ENCODE peak calls at places on chromosomes 16 and 17, in six cellular contexts. B is neural progenitor cell, G is HL-60, O is AG09319, A is GM10248, J is HFFc6. D is an unnamed sample.

GRCh38 chr17:21016826-21017225 is 26.0 kb downstream of the USP22 start:
- DNase-seq in B (no peak), G (no peak), O (no peak), A (no peak), J (no peak), D (no peak)

GRCh38 chr16:47037396-47037745 is 63.9 kb upstream of the DNAJA2 start:
- DNase-seq in B (peak; percentile 48), G (peak; percentile 9), O (no peak), A (peak; percentile 58), J (no peak), D (peak; percentile 64)

GRCh38 chr17:50290074-50290702 is 15.9 kb downstream of the TMEM92 start:
- DNase-seq in B (no peak), G (peak; percentile 95), O (peak; percentile 96), A (no peak), J (peak; percentile 97), D (no peak)

GRCh38 chr16:29007865-29008593 is 23.2 kb downstream of the LAT start:
- DNase-seq in B (no peak), G (peak; percentile 60), O (no peak), A (no peak), J (peak; percentile 72), D (no peak)

GRCh38 chr17:58936295-58936694 is 170.4 kb downstream of the TRIM37 start:
- DNase-seq in B (no peak), G (no peak), O (no peak), A (no peak), J (no peak), D (no peak)

GRCh38 chr16:72620853-72621252 is 427.1 kb downstream of the ZFHX3 start:
- DNase-seq in B (no peak), G (no peak), O (no peak), A (no peak), J (no peak), D (no peak)

GRCh38 chr16:796296-797119 is 4.0 kb downstream of the GNG13 start:
- DNase-seq in B (no peak), G (no peak), O (no peak), A (no peak), J (no peak), D (no peak)

GRCh38 chr17:27630607-27631408 is at the start of gene LGALS9:
- DNase-seq in B (no peak), G (peak; percentile 83), O (no peak), A (peak; percentile 70), J (peak; percentile 31), D (peak; percentile 65)

GRCh38 chr17:12376276-12376675 is 289.4 kb upstream of the MYOCD start:
- DNase-seq in B (no peak), G (no peak), O (no peak), A (no peak), J (no peak), D (no peak)

GRCh38 chr16:54266363-54266955 is 20.1 kb downstream of the IRX3 start:
- DNase-seq in B (no peak), G (no peak), O (no peak), A (no peak), J (no peak), D (no peak)

GRCh38 chr17:77883213-77883650 is 75.3 kb upstream of the TNRC6C start:
- DNase-seq in B (no peak), G (no peak), O (no peak), A (no peak), J (no peak), D (no peak)

GRCh38 chr17:50763716-50764450 is 3.4 kb downstream of the ANKRD40CL start:
- DNase-seq in B (no peak), G (no peak), O (no peak), A (no peak), J (no peak), D (no peak)

GRCh38 chr17:68198931-68199836 is 48.7 kb upstream of the AMZ2 start:
- DNase-seq in B (peak; percentile 53), G (no peak), O (no peak), A (peak; percentile 30), J (no peak), D (peak; percentile 60)

GRCh38 chr16:88630433-88630832 is 7.9 kb upstream of the IL17C start:
- DNase-seq in B (no peak), G (no peak), O (no peak), A (no peak), J (no peak), D (no peak)

GRCh38 chr16:88626646-88627045 is 11.7 kb upstream of the IL17C start:
- DNase-seq in B (no peak), G (no peak), O (no peak), A (no peak), J (no peak), D (no peak)

GRCh38 chr16:88627531-88628411 is 10.6 kb upstream of the IL17C start:
- DNase-seq in B (no peak), G (no peak), O (no peak), A (no peak), J (no peak), D (no peak)

GRCh38 chr16:88629835-88630234 is 8.5 kb upstream of the IL17C start:
- DNase-seq in B (no peak), G (no peak), O (no peak), A (no peak), J (no peak), D (no peak)

GRCh38 chr16:88628512-88628974 is 9.8 kb upstream of the IL17C start:
- DNase-seq in B (peak; percentile 72), G (no peak), O (no peak), A (no peak), J (no peak), D (no peak)
- TF ChIP-seq CTCF in B (peak; percentile 66), G (no peak), O (peak; percentile 19), A (peak; percentile 31), J (peak; percentile 61), D (peak; percentile 15)

DNA sequence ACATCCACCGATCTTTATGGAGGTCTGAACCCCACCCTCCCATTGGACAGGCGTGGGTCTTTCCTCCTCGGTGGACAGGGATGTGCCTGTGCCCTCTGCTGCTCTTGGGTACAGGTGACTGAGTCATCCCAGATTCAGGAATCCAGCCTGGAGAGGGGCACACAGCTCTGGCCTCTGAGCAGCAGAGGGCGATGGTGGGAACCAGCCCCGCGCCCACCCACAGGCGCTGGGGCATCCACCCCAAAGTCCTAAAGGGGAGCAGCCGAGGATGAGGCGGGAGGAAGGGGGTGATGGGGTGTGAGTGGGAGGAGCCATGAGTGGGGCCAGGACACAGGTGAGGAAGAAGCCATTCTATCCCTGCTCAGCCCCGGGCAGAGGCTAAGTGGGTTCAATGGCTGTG is 35.0 kb downstream of the ENGASE start:
- DNase-seq in B (peak; percentile 69), G (no peak), O (no peak), A (no peak), J (no peak), D (no peak)
- TF ChIP-seq CTCF in B (peak; percentile 62), G (no peak), O (peak; percentile 14), A (no peak), J (no peak), D (no peak)

DNA sequence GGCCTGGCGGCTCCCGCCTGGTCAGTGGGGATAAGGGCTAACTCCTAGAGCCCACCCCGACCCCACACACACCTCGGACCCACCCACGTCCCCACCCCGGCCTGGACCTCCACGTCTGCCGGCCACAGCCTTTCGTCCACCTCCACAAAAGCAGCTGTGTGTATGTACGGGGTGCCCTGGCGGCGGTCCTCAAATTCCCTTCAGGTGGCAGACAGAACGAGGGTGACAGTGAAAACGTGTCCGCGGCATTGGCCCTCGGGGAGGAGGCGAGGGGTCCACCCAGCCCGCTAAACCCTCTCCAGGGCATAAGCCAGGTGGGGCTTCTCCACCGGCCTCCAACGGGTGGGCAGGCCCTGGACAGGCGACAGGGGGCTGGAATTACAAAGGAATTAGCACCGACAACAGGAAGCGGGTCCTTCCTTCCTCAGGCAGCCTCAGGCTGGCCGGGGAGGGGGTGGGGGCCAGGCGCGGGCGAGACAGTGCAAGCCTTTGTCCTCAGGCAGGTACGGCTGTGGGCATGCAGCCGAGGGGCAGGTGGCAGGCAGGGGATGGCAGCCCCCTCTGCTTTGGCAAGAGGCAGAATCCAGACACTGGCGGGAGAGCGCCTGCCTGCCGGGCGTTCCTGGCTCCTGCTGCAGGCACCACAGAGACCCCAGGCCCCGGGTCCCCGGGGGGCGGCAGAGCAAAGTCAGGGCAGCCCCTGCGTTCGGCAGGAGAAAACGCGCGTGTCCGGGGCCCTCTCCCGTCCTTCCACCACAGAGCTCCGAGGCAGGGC is 12.3 kb upstream of the PITPNA start:
- DNase-seq in B (no peak), G (no peak), O (no peak), A (no peak), J (no peak), D (no peak)
- TF ChIP-seq CTCF in B (no peak), G (no peak), O (no peak), A (no peak), J (peak; percentile 58), D (no peak)

GRCh38 chr16:31713071-31713944 is 160.3 kb upstream of the ZNF267 start:
- DNase-seq in B (peak; percentile 95), G (peak; percentile 96), O (peak; percentile 74), A (peak; percentile 92), J (peak; percentile 86), D (peak; percentile 92)

GRCh38 chr16:31710134-31710533 is 163.5 kb upstream of the ZNF267 start:
- DNase-seq in B (no peak), G (no peak), O (no peak), A (no peak), J (no peak), D (no peak)

GRCh38 chr16:31712064-31712540 is 161.5 kb upstream of the ZNF267 start:
- DNase-seq in B (no peak), G (no peak), O (no peak), A (no peak), J (no peak), D (no peak)

GRCh38 chr16:31710880-31711279 is 162.7 kb upstream of the ZNF267 start:
- DNase-seq in B (no peak), G (no peak), O (no peak), A (no peak), J (no peak), D (no peak)

DNA sequence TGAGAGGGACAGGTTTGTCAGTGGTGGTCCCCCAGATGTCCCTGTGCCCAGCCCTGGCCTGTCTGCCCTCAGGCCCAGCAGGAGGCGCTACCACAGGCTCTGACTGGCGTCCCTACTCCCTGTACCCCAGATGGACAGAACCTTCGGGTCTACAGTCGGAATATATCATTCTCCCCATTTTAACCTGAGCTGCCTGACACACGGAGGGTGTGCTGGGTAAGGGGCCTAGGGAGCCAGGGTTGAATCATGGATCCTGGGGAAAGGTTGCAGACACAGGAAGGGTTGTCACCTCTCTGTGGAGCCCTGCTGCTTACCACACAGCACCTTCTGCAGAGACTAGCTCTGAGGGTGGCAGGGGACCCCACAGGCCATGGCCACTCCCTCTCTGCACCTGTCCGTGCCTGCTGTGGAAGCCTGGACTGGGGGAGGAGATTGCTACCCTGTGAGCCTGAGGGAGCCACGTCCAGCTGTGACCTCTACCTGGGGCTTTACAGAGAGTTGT is 162.2 kb upstream of the ZNF267 start:
- DNase-seq in B (no peak), G (no peak), O (no peak), A (no peak), J (no peak), D (no peak)
- TF ChIP-seq CTCF in B (peak; percentile 11), G (no peak), O (no peak), A (no peak), J (peak; percentile 50), D (no peak)